ENCODE peak calls at places on chromosomes 3 and 15, in ten cellular contexts. S is thoracic aorta; K is NCI-H460; Y is OCI-M1; I is NCI-H146; E is brain microvascular endothelial cell; N is NCI-H526 treated with DMSO at 0.1 percent for 48 hours; B is stimulated activated CD4-positive, alpha-beta T cell treated with anti-CD3 and anti-CD28 coated beads, Interleukin-4, amount 100 ng/mL, for 4 hours; R is Right ventricle myocardium superior; D is NCI-H2171. M is an unnamed sample.

GRCh38 chr15:67142142-67143092 is 77.0 kb downstream of the SMAD3 start:
- DNase-seq in S (no peak), R (no peak), D (no peak), B (no peak), E (peak), Y (no peak), N (no peak), K (no peak), I (no peak), M (no peak)

GRCh38 chr15:25792128-25792527 is 71.0 kb downstream of the ATP10A start:
- DNase-seq in N (no peak), E (no peak), Y (no peak), I (no peak), K (no peak), R (no peak), D (no peak), S (no peak), B (no peak), M (no peak)

GRCh38 chr3:126473292-126474168 is 2.2 kb downstream of the ZXDC start:
- DNase-seq in R (no peak), Y (no peak), D (no peak), I (no peak), K (no peak), S (no peak), B (no peak), E (no peak), N (peak), M (no peak)

GRCh38 chr3:116005404-116005803 is 382.1 kb downstream of the GAP43 start:
- DNase-seq in D (peak), Y (peak), I (no peak), R (peak), S (no peak), N (no peak), E (peak), B (no peak), K (peak), M (no peak)

GRCh38 chr3:186901135-186901734 is 29.1 kb upstream of the ST6GAL1 start:
- DNase-seq in K (peak), R (no peak), I (no peak), D (no peak), Y (peak), N (no peak), S (no peak), E (no peak), B (no peak), M (no peak)

GRCh38 chr3:10816019-10816862 is at the start of gene SLC6A11:
- DNase-seq in B (no peak), E (no peak), S (no peak), Y (no peak), R (no peak), I (no peak), D (no peak), N (peak), K (no peak), M (no peak)

GRCh38 chr3:152620395-152620794 is 214.5 kb upstream of the P2RY1 start:
- DNase-seq in B (no peak), K (no peak), S (no peak), I (no peak), Y (no peak), E (no peak), N (no peak), D (no peak), R (peak), M (no peak)

GRCh38 chr3:64815195-64815627 is 127.4 kb upstream of the ADAMTS9 start:
- DNase-seq in N (no peak), S (no peak), I (no peak), R (no peak), D (no peak), K (no peak), E (peak), B (no peak), Y (no peak), M (no peak)

GRCh38 chr3:53083496-53083895 is 37.6 kb upstream of the SFMBT1 start:
- DNase-seq in E (peak), D (peak), B (no peak), K (no peak), S (no peak), R (peak), I (no peak), Y (peak), N (no peak), M (no peak)

GRCh38 chr3:45915518-45916231 is 27.6 kb upstream of the CXCR6 start:
- DNase-seq in I (no peak), S (no peak), K (no peak), Y (no peak), D (peak), R (no peak), B (peak), E (peak), N (no peak), M (peak)

GRCh38 chr3:25473246-25473645 is 45.2 kb downstream of the RARB start:
- DNase-seq in R (no peak), K (no peak), Y (no peak), S (no peak), E (no peak), I (no peak), N (no peak), B (no peak), D (no peak), M (no peak)

GRCh38 chr3:13241621-13242363 is 168.6 kb upstream of the IQSEC1 start:
- DNase-seq in B (no peak), Y (no peak), E (no peak), N (no peak), S (no peak), D (no peak), I (no peak), K (no peak), R (no peak), M (no peak)

GRCh38 chr15:58453931-58454793 is 22.4 kb downstream of the LIPC start:
- DNase-seq in N (no peak), D (no peak), B (peak), S (no peak), Y (peak), R (no peak), K (no peak), E (no peak), I (no peak), M (peak)

GRCh38 chr3:114697441-114697840 is 403.6 kb downstream of the TIGIT start:
- DNase-seq in N (no peak), I (no peak), Y (no peak), R (no peak), S (no peak), K (no peak), B (no peak), D (no peak), E (no peak), M (no peak)

GRCh38 chr3:98010194-98010882 is 24.8 kb downstream of the GABRR3 start:
- DNase-seq in R (no peak), B (no peak), E (no peak), K (no peak), Y (peak), D (no peak), N (no peak), I (no peak), S (no peak), M (no peak)